ENCODE peak calls at places on chromosomes 6 and 20, in seven cellular contexts. N is mesendoderm, U is neuronal stem cell, W is H1, P is H9, A is IMR-90, O is trophoblast cell. M is an unnamed sample.

GRCh38 chr6:159505140-159505922 is 187.7 kb downstream of the SOD2 start:
- DNase-seq in W (no peak), N (peak), U (no peak), P (no peak), A (no peak), O (no peak), M (no peak)

GRCh38 chr20:62065669-62066338 is at the start of gene TAF4:
- DNase-seq in N (peak), A (peak), O (peak), P (peak), W (no peak), U (peak), M (peak)

GRCh38 chr6:111957623-111958315 is 84.5 kb upstream of the FYN start:
- DNase-seq in N (peak), W (peak), O (no peak), U (no peak), P (peak), A (peak), M (no peak)

GRCh38 chr20:43736588-43737091 is 9.8 kb upstream of the GTSF1L start:
- DNase-seq in N (peak), A (peak), O (no peak), W (no peak), U (peak), P (no peak), M (peak)

GRCh38 chr6:111750753-111751684 is 122.2 kb downstream of the FYN start:
- DNase-seq in U (no peak), O (no peak), A (peak), W (peak), P (peak), N (peak), M (peak)

GRCh38 chr20:48794360-48794759 is 33.4 kb downstream of the PREX1 start:
- DNase-seq in U (peak), P (peak), A (no peak), N (peak), W (no peak), O (no peak), M (no peak)

GRCh38 chr20:6908673-6909072 is 141.2 kb downstream of the BMP2 start:
- DNase-seq in W (peak), P (peak), N (peak), U (peak), O (no peak), A (no peak), M (no peak)

GRCh38 chr6:139711714-139712585 is 337.5 kb upstream of the CITED2 start:
- DNase-seq in A (peak), O (no peak), U (no peak), W (no peak), P (no peak), N (no peak), M (peak)

DNA sequence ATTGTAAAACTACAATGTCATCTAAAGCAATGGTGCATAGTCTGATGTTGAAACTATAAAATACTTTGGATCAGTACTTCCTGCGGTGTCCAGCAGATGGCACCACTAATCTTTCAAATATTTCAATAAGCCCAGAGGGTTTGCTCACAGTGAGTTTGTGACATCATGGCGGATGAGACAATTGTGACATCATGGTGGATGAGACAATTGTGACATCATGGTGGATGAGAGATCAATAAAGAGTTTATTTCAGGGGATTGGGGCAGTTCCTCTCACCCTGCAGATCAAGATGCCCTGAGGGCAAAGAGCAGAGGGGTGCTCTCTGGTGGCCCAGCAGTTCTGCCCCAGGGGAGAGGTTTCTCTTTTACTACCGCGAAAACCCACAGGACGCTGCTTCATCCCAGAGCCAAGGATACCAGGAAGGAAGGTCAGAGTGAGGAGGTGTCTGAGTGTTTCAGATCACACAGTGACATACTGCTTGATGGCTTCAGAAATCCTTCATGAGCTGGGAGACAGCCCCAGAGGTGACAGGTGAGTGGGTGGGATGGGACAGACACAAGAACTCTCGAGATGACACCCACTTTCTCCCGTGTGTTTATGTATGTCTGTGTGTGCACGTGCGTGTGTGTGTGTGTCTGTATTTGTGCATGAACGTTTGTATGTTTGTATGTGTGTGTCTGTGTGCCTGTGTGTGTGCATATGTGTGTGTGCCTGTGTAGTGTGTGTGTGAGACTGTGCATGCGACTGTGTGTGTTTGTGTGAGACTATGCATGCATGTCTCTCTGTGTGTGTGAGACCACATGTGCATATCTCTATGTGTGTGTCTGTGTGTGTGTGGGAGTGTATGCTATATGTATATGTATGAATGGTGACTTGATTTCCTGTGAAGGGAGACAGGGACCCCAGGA is 7.3 kb upstream of the ULBP2 start:
- DNase-seq in P (no peak), A (peak), U (peak), N (peak), W (no peak), O (peak), M (peak)
- H3K4me2 ChIP-seq in P (no peak), A (no peak), U (no peak), N (no peak), W (no peak), O (no peak), M (no peak)

GRCh38 chr6:10873374-10873773 is 8.5 kb downstream of the GCM2 start:
- DNase-seq in A (no peak), U (no peak), N (no peak), P (no peak), W (no peak), O (no peak), M (no peak)
- H3K18ac ChIP-seq in A (no peak), U (no peak), N (no peak), P (no peak), W (no peak), O (no peak), M (no peak)

GRCh38 chr6:128266946-128267345 is 253.5 kb downstream of the PTPRK start:
- DNase-seq in O (no peak), P (no peak), W (no peak), U (no peak), A (peak), N (no peak), M (no peak)
- H3K4me2 ChIP-seq in O (no peak), P (no peak), W (no peak), U (no peak), A (no peak), N (no peak), M (no peak)

DNA sequence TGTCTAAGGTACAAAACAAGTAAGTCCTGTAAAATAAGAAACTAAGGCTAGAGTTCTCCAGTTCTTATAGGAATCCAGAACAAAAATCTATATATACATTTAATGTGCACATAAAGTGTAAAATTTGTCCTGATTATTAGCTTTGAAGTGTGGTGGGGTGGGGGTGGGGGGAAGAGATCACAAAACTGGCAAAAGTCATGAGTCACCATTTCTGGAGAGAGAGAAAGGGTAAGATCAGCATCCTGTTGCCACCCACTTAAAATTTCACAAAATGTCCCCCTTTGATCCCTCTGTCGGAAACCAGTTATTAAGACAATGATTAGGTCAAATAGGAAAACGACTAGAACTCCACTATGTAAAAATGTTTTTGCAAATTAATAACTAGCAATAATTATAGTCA is 482.0 kb upstream of the POU3F2 start:
- DNase-seq in N (no peak), W (no peak), O (no peak), U (no peak), P (no peak), A (no peak), M (no peak)
- H3K18ac ChIP-seq in N (no peak), W (no peak), O (no peak), U (no peak), P (no peak), A (no peak), M (no peak)

DNA sequence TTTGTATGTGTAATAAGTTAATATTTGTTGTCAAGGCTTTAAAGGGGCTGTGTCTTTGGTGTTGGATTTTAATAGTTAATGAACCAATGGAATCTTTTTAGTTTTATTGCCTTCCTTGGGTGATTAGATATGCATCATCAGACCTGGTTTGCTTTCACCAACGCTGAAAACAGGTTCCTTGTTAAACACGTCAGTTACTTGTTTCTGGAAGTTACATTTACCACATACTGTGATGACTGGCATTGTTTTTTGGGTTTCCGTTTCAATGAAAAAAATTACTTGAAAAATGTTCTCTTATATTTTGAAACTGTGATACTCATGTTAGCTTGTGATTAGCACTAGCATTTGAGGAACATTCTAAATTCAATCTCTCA is 58.6 kb upstream of the RNF144B start:
- DNase-seq in P (no peak), N (no peak), O (no peak), A (no peak), W (no peak), U (no peak), M (no peak)
- H3K4me2 ChIP-seq in P (no peak), N (no peak), O (no peak), A (no peak), W (no peak), U (no peak), M (no peak)

GRCh38 chr20:37980383-37980782 is 52.9 kb downstream of the TTI1 start:
- DNase-seq in U (no peak), O (no peak), A (no peak), W (no peak), N (no peak), P (no peak), M (no peak)

GRCh38 chr20:37984018-37984785 is 49.1 kb downstream of the TTI1 start:
- DNase-seq in P (no peak), W (no peak), U (no peak), N (no peak), O (no peak), A (no peak), M (no peak)

GRCh38 chr20:37986063-37986858 is 47.0 kb downstream of the TTI1 start:
- DNase-seq in N (no peak), U (no peak), O (no peak), A (no peak), P (no peak), W (no peak), M (no peak)

GRCh38 chr20:37980876-37981275 is 52.4 kb downstream of the TTI1 start:
- DNase-seq in O (no peak), P (no peak), W (no peak), N (no peak), U (no peak), A (no peak), M (no peak)

GRCh38 chr20:37983286-37983685 is 50.0 kb downstream of the TTI1 start:
- DNase-seq in O (no peak), P (no peak), A (no peak), W (no peak), U (no peak), N (no peak), M (no peak)
- H3K18ac ChIP-seq in O (no peak), P (no peak), A (no peak), W (no peak), U (no peak), N (no peak), M (no peak)

DNA sequence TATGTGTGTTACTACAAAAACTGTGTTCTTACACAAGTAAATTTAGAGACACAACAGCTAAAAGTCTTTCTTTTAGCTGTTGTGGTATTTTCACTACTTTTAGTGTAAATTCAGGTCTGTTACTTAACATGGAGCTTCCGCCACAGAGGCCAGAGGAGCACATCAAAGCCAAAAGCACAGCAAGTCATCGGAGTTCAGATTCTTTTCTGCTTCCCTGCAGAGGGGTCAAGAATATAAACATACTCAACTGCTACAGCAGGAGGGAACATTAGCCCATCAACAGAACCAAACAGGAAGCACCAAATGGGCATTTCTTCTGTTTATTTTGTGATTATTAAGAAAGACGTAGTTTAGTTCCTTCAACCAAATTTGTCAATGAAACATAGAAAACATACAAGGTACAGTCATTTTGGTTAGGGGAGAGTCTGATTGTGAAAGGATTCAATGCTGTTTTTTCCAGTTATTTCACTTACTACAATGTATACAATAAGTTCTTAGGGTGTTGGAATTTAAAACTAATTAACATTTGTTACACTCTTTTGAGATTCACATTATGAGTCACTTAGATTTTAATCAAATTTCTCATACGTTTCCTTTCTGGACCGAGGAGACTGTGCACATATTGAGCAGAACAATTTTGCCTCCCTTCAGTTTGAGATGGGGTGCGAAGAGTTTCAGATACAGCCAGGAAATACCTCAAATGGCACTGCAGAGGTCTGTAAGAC is 42.8 kb upstream of the DSE start:
- DNase-seq in N (peak), U (no peak), O (no peak), W (no peak), P (no peak), A (peak), M (peak)
- H3K4me2 ChIP-seq in N (no peak), U (no peak), O (no peak), W (peak), P (peak), A (peak), M (no peak)

DNA sequence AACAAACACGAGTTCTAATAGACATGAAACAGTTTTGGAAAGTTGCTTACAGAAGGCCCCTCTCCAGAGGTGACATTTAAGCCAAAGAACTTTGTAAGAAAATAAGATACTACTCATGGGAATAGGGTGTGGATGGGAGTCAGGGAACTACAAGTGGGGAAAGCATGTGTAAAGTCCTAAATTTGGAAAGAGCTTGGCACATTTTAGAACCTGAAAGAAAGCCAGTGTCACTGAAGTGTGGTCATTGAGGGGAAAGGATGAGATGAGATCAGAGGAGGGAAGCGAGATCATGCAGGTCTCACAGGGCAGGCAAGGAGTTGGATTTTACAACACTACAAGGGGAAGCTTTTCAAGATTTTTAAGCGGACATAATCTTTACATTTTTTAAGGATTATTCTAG is 38.0 kb downstream of the VGLL2 start:
- DNase-seq in A (no peak), N (no peak), O (no peak), U (no peak), W (no peak), P (no peak), M (no peak)
- H3K18ac ChIP-seq in A (no peak), N (no peak), O (no peak), U (no peak), W (no peak), P (no peak), M (no peak)

DNA sequence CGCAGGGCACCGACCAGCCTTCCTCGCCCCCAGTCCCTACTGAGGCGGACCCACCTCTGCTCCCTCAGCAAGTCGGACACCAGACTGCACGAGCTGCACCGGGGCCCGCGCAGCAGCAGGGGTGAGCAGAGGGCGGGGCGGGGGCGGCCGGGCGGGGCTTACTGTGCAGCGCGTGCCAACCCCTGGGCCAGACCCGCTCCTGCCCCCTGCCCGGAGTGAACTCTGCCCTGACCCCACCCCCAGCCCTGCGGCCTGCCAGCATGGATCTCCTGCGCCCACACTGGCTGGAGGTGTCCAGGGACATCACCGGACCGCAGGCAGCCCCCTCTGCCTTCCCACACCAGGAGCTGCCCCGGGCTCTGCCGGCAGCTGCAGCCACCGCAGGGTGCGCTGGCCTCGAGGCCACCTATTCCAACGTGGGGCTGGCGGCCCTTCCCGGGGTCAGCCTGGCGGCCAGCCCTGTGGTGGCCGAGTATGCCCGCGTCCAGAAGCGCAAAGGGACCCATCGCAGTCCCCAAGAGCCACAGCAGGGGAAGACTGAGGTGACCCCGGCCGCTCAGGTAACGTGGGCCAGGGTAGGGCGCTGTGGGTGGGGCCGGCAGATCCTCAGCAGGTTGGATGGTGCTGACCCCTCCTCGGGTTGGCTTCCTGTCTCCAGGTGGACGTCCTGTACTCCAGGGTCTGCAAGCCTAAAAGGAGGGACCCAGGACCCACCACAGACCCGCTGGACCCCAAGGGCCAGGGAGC is 1.5 kb upstream of the SLC2A4RG start:
- DNase-seq in W (no peak), P (peak), N (no peak), O (peak), A (no peak), U (no peak), M (no peak)
- H3K4me2 ChIP-seq in W (peak), P (peak), N (no peak), O (peak), A (no peak), U (peak), M (peak)

DNA sequence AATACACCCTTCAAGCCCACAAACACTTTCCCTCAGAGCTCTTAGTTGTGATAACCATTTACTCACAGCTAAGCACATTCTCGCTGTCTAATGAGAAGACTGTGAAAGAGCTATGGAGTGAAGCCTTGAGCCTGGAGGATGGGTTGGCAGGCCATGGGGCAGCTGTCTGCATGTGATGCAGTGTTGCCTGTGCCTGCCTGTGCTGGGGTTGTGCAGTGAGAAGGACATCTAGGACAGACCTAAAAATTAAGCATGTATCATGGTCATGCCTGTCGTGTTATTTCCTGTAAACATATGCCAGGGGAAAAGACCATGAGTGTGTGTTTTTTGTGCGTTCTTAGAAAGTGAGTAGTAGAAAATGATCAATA is 8.0 kb upstream of the ZC3H12D start:
- DNase-seq in N (no peak), P (no peak), O (no peak), A (no peak), W (no peak), U (no peak), M (no peak)
- H3K18ac ChIP-seq in N (no peak), P (no peak), O (no peak), A (no peak), W (no peak), U (no peak), M (no peak)

M was measured in mesenchymal stem cell.